ENCODE peak calls at places on chromosomes 6 and 20, in five cellular contexts. T is uterus, E is sigmoid colon, F is breast epithelium, J is transverse colon. A is an unnamed sample.

GRCh38 chr6:99178168-99178567 is 171.3 kb downstream of the FAXC start:
- DNase-seq in T (no peak), E (no peak), F (no peak), J (no peak), A (no peak)

GRCh38 chr6:75412937-75413662 is 80.5 kb downstream of the FILIP1 start:
- DNase-seq in T (no peak), E (no peak), F (no peak), J (no peak), A (no peak)

GRCh38 chr20:46031701-46032254 is 2.8 kb downstream of the SLC12A5 start:
- DNase-seq in T (no peak), E (no peak), F (no peak), J (no peak), A (no peak)

GRCh38 chr20:47438464-47439381 is 63.0 kb upstream of the NCOA3 start:
- DNase-seq in T (no peak), E (no peak), F (peak), J (peak), A (no peak)

GRCh38 chr6:168950500-168951223 is 303.0 kb downstream of the THBS2 start:
- DNase-seq in T (peak), E (peak), F (no peak), J (no peak), A (no peak)

GRCh38 chr20:58891076-58891685 is 38.7 kb downstream of the GNAS start:
- DNase-seq in T (peak), E (peak), F (peak), J (peak), A (no peak)

GRCh38 chr6:43945778-43946100 is 175.7 kb downstream of the VEGFA start:
- DNase-seq in T (no peak), E (no peak), F (no peak), J (no peak), A (no peak)

GRCh38 chr6:48109902-48110301 is 1.1 kb downstream of the PTCHD4 start:
- DNase-seq in T (no peak), E (no peak), F (no peak), J (no peak), A (no peak)

GRCh38 chr6:43769526-43770416 is at the start of gene VEGFA:
- DNase-seq in T (peak), E (peak), F (peak), J (peak), A (peak)

GRCh38 chr6:27448456-27448855 is 24.4 kb downstream of the ZNF184 start:
- DNase-seq in T (no peak), E (no peak), F (no peak), J (no peak), A (no peak)

GRCh38 chr20:47781631-47782030 is 3.6 kb downstream of the SULF2 start:
- DNase-seq in T (no peak), E (no peak), F (no peak), J (no peak), A (no peak)

GRCh38 chr6:113642714-113643442 is 214.3 kb upstream of the MARCKS start:
- DNase-seq in T (no peak), E (no peak), F (no peak), J (peak), A (no peak)

GRCh38 chr6:34573567-34574183 is 17.5 kb upstream of the SPDEF start:
- DNase-seq in T (no peak), E (no peak), F (no peak), J (peak), A (no peak)

GRCh38 chr6:151807513-151808330 is at the start of gene ESR1:
- DNase-seq in T (peak), E (peak), F (peak), J (peak), A (no peak)

GRCh38 chr6:139153876-139154275 is 19.0 kb downstream of the HECA start:
- DNase-seq in T (no peak), E (no peak), F (no peak), J (no peak), A (no peak)

GRCh38 chr6:17226269-17226668 is 54.9 kb upstream of the RBM24 start:
- DNase-seq in T (no peak), E (no peak), F (no peak), J (no peak), A (no peak)

GRCh38 chr6:44113396-44113795 is 13.9 kb downstream of the MRPL14 start:
- DNase-seq in T (no peak), E (no peak), F (no peak), J (no peak), A (no peak)

GRCh38 chr20:59955131-59955796 is 3.0 kb upstream of the CDH26 start:
- DNase-seq in T (no peak), E (no peak), F (no peak), J (no peak), A (no peak)

GRCh38 chr20:60653111-60653845 is 598.8 kb upstream of the CDH4 start:
- DNase-seq in T (no peak), E (no peak), F (no peak), J (no peak), A (no peak)

GRCh38 chr20:641516-641913 is 11.5 kb downstream of the SRXN1 start:
- DNase-seq in T (no peak), E (no peak), F (no peak), J (no peak), A (no peak)

GRCh38 chr20:56247954-56248782 is at the start of gene MC3R:
- DNase-seq in T (no peak), E (no peak), F (peak), J (peak), A (no peak)

GRCh38 chr20:47680804-47681529 is 104.3 kb downstream of the SULF2 start:
- DNase-seq in T (no peak), E (no peak), F (no peak), J (no peak), A (no peak)

GRCh38 chr6:130282234-130282995 is 59.7 kb upstream of the SAMD3 start:
- DNase-seq in T (no peak), E (no peak), F (no peak), J (no peak), A (no peak)

GRCh38 chr6:111423055-111423633 is 59.9 kb downstream of the REV3L start:
- DNase-seq in T (no peak), E (no peak), F (no peak), J (no peak), A (no peak)

GRCh38 chr6:26022166-26022510 is 59.5 kb downstream of the TRIM38 start:
- DNase-seq in T (peak), E (peak), F (peak), J (peak), A (no peak)

GRCh38 chr20:40506567-40506966 is 182.5 kb downstream of the MAFB start:
- DNase-seq in T (peak), E (peak), F (peak), J (peak), A (peak)

GRCh38 chr6:145147559-145147958 is 587.8 kb downstream of the EPM2A start:
- DNase-seq in T (no peak), E (no peak), F (no peak), J (no peak), A (no peak)

GRCh38 chr6:35259194-35259945 is at the start of gene ZNF76:
- DNase-seq in T (peak), E (peak), F (peak), J (peak), A (no peak)

GRCh38 chr20:46131396-46131795 is 13.3 kb downstream of the CD40 start:
- DNase-seq in T (no peak), E (no peak), F (no peak), J (no peak), A (no peak)

GRCh38 chr6:67506352-67506751 is 1128.7 kb upstream of the ADGRB3 start:
- DNase-seq in T (no peak), E (no peak), F (no peak), J (no peak), A (no peak)

GRCh38 chr6:141925001-141925400 is 207.7 kb upstream of the GJE1 start:
- DNase-seq in T (no peak), E (no peak), F (no peak), J (no peak), A (no peak)

GRCh38 chr6:116133453-116133852 is 7.5 kb upstream of the COL10A1 start:
- DNase-seq in T (no peak), E (no peak), F (no peak), J (no peak), A (no peak)
- TF ChIP-seq POLR2A in T (no peak), E (no peak), F (no peak), J (no peak), A (no peak)

DNA sequence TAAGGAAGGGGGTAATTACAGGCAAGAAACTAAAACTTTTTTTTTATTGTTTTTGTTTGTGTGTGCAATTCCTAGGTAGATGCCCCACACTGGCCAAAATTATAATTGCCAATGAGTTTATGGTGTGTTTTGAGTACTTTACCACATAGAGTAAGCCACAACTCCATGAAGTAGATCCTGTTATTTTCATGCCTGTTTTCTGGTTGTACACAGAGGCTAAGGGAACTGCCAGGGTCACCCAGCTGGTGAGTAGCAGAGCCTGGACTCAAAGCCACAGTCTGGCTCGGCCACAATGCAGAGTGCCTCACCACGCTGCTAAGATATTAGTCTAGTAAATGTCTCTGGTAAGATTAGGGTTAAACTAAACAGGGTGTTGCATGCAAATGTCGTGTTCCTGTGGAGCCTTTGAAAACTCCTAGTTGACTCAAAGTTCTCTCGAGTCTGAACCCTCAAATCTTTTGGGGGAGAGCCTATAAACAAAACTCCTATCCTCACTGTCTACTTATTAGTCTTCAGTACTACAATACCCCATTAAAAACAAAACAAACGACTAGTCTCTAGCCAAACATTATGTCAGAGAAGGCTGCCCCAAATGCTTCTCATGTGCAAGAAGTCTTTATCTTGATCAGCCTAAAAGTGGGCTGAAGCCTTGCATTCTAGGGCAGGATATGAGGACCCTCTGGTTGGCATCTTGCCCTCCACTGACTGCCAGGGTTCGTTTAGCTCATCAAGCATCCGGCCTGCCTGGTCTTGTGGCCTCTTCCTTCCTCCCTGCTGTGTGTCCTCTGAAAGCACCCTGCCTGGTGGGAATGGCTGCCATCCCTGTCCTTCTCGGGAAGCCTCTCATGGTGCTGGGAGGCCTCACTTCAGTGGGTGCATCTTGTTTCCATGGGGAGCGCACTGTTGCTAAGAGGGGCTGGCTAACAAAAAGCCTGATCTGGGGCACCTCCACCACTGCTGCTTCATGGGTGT is 4.2 kb downstream of the DUSP22 start:
- DNase-seq in T (no peak), E (peak), F (no peak), J (peak), A (peak)
- TF ChIP-seq POLR2A in T (no peak), E (no peak), F (no peak), J (no peak), A (no peak)

GRCh38 chr6:5132741-5133140 is 47.6 kb downstream of the PPP1R3G start:
- DNase-seq in T (peak), E (peak), F (peak), J (peak), A (peak)
- TF ChIP-seq POLR2A in T (no peak), E (no peak), F (no peak), J (no peak), A (no peak)

DNA sequence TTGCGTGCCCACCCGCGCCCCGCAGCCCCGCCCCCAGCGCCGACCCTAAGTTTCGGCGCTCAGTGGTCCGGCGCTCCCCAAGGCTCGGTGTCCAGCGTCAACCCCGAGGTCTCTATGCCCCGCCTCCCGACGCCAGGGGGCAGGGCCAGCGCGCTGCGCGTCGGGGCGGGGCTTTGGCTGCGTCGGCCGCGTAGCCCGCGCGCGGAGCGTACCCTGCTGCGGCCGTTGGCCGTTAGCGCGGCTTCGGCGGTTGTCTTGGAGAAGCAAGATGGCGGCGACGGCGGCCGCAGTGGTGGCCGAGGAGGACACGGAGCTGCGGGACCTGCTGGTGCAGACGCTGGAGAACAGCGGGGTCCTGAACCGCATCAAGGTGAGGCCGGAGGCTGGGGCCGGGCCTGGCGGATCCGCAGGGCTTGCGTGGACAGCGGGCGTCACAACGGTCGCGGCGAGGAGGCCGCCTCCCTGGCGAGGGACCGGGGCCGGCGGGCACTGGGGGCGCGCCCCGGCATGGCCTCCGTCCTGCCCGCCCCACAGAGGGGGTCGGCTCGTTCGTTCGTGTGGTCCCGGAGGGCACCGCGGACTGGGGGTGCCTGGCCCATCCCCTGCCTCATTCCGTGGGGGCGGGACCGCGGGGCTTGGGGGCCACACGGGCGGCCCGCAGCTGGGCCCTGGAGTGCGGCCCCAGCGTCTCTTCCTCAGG is at the start of gene CEP43:
- DNase-seq in T (peak), E (peak), F (peak), J (peak), A (peak)
- TF ChIP-seq POLR2A in T (peak), E (no peak), F (no peak), J (peak), A (no peak)

GRCh38 chr20:41984031-41984430 is 365.9 kb upstream of the CHD6 start:
- DNase-seq in T (no peak), E (no peak), F (no peak), J (no peak), A (no peak)
- TF ChIP-seq POLR2A in T (no peak), E (no peak), F (no peak), J (no peak), A (no peak)

GRCh38 chr20:38147166-38147565 is 17.9 kb downstream of the TGM2 start:
- DNase-seq in T (no peak), E (no peak), F (no peak), J (no peak), A (no peak)
- TF ChIP-seq POLR2A in T (no peak), E (no peak), F (no peak), J (no peak), A (no peak)

GRCh38 chr6:63574554-63574900 is 2.2 kb downstream of the LOC128125822 start:
- DNase-seq in T (no peak), E (no peak), F (no peak), J (no peak), A (no peak)

GRCh38 chr6:63572733-63573139 is 456 bp downstream of the LOC128125822 start:
- DNase-seq in T (no peak), E (no peak), F (peak), J (no peak), A (no peak)

GRCh38 chr6:63571883-63572732 is at the start of the genes LOC128125822 and PTP4A1:
- DNase-seq in T (peak), E (peak), F (peak), J (peak), A (peak)

GRCh38 chr6:63573899-63574553 is 1.7 kb downstream of the LOC128125822 start:
- DNase-seq in T (peak), E (no peak), F (no peak), J (peak), A (no peak)

DNA sequence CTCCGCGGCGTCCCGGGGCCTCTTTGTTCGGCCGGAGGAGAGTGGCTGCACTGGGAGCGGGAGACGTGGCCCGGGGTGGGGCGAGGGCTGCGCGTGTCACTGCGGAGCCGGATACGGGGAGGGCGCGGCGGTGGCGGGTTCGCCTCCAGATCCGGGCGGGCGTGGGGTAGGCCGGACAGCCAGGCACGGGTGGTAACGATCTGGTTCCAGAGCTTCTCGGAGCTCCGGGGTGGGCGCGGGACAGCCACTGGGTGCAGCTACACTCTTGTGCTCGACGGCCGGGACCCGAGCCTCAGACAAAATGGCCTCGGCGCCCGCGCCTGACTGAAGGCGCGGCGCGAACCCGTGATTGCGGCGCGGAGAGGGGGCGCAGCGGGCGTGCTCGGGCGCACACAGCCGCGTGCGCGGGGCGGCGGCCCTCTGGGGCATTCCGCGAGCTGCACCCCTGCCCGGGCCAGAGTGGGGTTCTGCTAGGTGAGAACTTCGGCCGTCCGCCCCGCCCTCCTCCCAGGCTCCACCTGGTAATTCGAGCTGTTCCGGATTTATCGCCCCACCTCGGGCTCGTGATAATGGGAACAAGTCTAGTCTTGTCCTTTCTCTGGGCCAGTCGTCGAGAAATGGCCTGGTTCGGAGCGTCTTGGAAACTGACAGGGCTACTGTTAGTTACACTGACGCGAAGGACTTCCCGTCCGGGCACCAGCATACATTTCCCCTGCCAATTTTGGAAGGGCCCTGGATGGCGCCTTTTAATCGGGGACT is 1.0 kb downstream of the LOC128125822 start:
- DNase-seq in T (peak), E (peak), F (peak), J (peak), A (peak)
- TF ChIP-seq POLR2A in T (peak), E (peak), F (peak), J (peak), A (no peak)

DNA sequence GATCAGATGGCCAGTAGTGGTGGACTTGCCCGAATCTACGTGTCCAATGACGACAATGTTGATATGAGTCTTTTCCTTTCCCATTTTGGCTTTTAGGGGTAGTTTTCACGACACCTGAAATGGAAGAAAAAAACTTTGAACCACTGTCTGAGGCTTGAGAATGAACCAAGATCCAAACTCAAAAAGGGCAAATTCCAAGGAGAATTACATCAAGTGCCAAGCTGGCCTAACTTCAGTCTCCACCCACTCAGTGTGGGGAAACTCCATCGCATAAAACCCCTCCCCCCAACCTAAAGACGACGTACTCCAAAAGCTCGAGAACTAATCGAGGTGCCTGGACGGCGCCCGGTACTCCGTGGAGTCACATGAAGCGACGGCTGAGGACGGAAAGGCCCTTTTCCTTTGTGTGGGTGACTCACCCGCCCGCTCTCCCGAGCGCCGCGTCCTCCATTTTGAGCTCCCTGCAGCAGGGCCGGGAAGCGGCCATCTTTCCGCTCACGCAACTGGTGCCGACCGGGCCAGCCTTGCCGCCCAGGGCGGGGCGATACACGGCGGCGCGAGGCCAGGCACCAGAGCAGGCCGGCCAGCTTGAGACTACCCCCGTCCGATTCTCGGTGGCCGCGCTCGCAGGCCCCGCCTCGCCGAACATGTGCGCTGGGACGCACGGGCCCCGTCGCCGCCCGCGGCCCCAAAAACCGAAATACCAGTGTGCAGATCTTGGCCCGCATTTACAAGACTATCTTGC is 717 bp downstream of the EEF1A1 start:
- DNase-seq in T (peak), E (peak), F (peak), J (peak), A (no peak)
- TF ChIP-seq POLR2A in T (no peak), E (no peak), F (no peak), J (no peak), A (no peak)

A was measured in vagina.